ENCODE peak calls at places on chromosomes 11 and 22, in five cellular contexts. J is GM03348; A is Panc1; F is AG09319; G is activated effector memory CD4-positive, alpha-beta T cell treated with anti-CD3 and anti-CD28 coated beads, Interleukin-2, amount 50 U/mL, for 16 hours. D is an unnamed sample.

GRCh38 chr22:33832558-33833151 is 87.6 kb downstream of the LARGE1 start:
- DNase-seq in J (no peak), A (no peak), F (no peak), G (no peak), D (no peak)

GRCh38 chr11:71410363-71410966 is 37.7 kb downstream of the DHCR7 start:
- DNase-seq in J (no peak), A (no peak), F (no peak), G (no peak), D (no peak)

GRCh38 chr11:70948855-70949551 is 303.4 kb downstream of the SHANK2 start:
- DNase-seq in J (no peak), A (no peak), F (no peak), G (no peak), D (no peak)

GRCh38 chr22:19641254-19641982 is 72.9 kb upstream of the SEPTIN5 start:
- DNase-seq in J (no peak), A (no peak), F (no peak), G (no peak), D (peak; percentile 37)

GRCh38 chr11:64019106-64020031 is 16.4 kb upstream of the FLRT1 start:
- DNase-seq in J (no peak), A (no peak), F (no peak), G (no peak), D (no peak)

GRCh38 chr22:29129644-29130201 is 56.9 kb downstream of the KREMEN1 start:
- DNase-seq in J (no peak), A (no peak), F (no peak), G (no peak), D (no peak)

GRCh38 chr22:46297151-46297819 is 615 bp downstream of the GTSE1 start:
- DNase-seq in J (peak; percentile 51), A (no peak), F (no peak), G (no peak), D (peak; percentile 50)

GRCh38 chr11:59187587-59187986 is 15.7 kb downstream of the DTX4 start:
- DNase-seq in J (peak; percentile 30), A (no peak), F (no peak), G (no peak), D (no peak)

GRCh38 chr11:2791521-2792375 is 92.0 kb upstream of the KCNQ1OT1 start:
- DNase-seq in J (no peak), A (no peak), F (no peak), G (peak; percentile 68), D (no peak)

GRCh38 chr22:29043906-29044575 is 17.6 kb downstream of the C22orf31 start:
- DNase-seq in J (peak; percentile 70), A (no peak), F (no peak), G (no peak), D (peak; percentile 78)

GRCh38 chr11:134556186-134556585 is 144.1 kb upstream of the B3GAT1 start:
- DNase-seq in J (no peak), A (no peak), F (no peak), G (no peak), D (no peak)

GRCh38 chr11:69726019-69726418 is 22.2 kb upstream of the FGF19 start:
- DNase-seq in J (no peak), A (no peak), F (no peak), G (no peak), D (no peak)

GRCh38 chr11:46341454-46341853 is 5.8 kb upstream of the DGKZ start:
- DNase-seq in J (no peak), A (no peak), F (no peak), G (no peak), D (no peak)

GRCh38 chr22:39382410-39382809 is 17.2 kb upstream of the TAB1 start:
- DNase-seq in J (no peak), A (no peak), F (no peak), G (no peak), D (no peak)

GRCh38 chr22:20551805-20552449 is 44.5 kb downstream of the MED15 start:
- DNase-seq in J (peak; percentile 52), A (no peak), F (no peak), G (peak; percentile 76), D (peak; percentile 35)

GRCh38 chr11:19281041-19281440 is 40.3 kb upstream of the E2F8 start:
- DNase-seq in J (no peak), A (no peak), F (no peak), G (no peak), D (no peak)

GRCh38 chr11:127859941-127860354 is 727.4 kb downstream of the ETS1 start:
- DNase-seq in J (peak; percentile 15), A (no peak), F (no peak), G (no peak), D (peak; percentile 32)

GRCh38 chr11:116122697-116123472 is 618.7 kb upstream of the CADM1 start:
- DNase-seq in J (no peak), A (no peak), F (no peak), G (no peak), D (no peak)

GRCh38 chr22:23060612-23061400 is 9.5 kb upstream of the GNAZ start:
- DNase-seq in J (no peak), A (no peak), F (no peak), G (no peak), D (no peak)

GRCh38 chr11:125481531-125481930 is 14.5 kb downstream of the FEZ1 start:
- DNase-seq in J (no peak), A (no peak), F (no peak), G (no peak), D (no peak)

GRCh38 chr11:112024178-112024777 is 930 bp upstream of the DLAT start:
- DNase-seq in J (no peak), A (no peak), F (no peak), G (no peak), D (no peak)

GRCh38 chr11:13134886-13135285 is 125.8 kb downstream of the RASSF10 start:
- DNase-seq in J (no peak), A (no peak), F (no peak), G (no peak), D (no peak)

GRCh38 chr22:46742576-46743221 is 4.6 kb upstream of the CERK start:
- DNase-seq in J (no peak), A (no peak), F (no peak), G (no peak), D (no peak)

GRCh38 chr11:72222907-72223614 is 1.5 kb upstream of the INPPL1 start:
- DNase-seq in J (peak; percentile 96), A (peak; percentile 38), F (peak; percentile 76), G (peak; percentile 98), D (peak; percentile 97)

GRCh38 chr11:33377852-33378385 is 120.7 kb downstream of the HIPK3 start:
- DNase-seq in J (no peak), A (no peak), F (no peak), G (no peak), D (peak; percentile 39)

GRCh38 chr11:61776561-61777075 is 15.8 kb downstream of the TMEM258 start:
- DNase-seq in J (peak; percentile 93), A (no peak), F (peak; percentile 8), G (peak; percentile 80), D (peak; percentile 81)

GRCh38 chr11:19089421-19089820 is 27.5 kb upstream of the ZDHHC13 start:
- DNase-seq in J (no peak), A (no peak), F (no peak), G (no peak), D (no peak)

D was measured in astrocyte of the hippocampus.